ENCODE peak calls at places on chromosomes 12 and 14, in four cellular contexts. R is AG09309, M is astrocyte of the spinal cord, P is hepatocyte. G is an unnamed sample.

GRCh38 chr12:112970391-112970790 is 7.9 kb upstream of the OAS2 start:
- DNase-seq in R (no peak), M (no peak), P (no peak), G (no peak)

GRCh38 chr12:54029529-54030441 is 1.5 kb downstream of the HOXC6 start:
- DNase-seq in R (no peak), M (no peak), P (no peak), G (peak; percentile 77)

GRCh38 chr14:96754845-96755184 is 42.4 kb upstream of the VRK1 start:
- DNase-seq in R (no peak), M (no peak), P (no peak), G (peak; percentile 69)

GRCh38 chr14:22541721-22542120 is 47.3 kb downstream of the DAD1 start:
- DNase-seq in R (no peak), M (no peak), P (no peak), G (no peak)

GRCh38 chr14:92596328-92596943 is 82.9 kb downstream of the RIN3 start:
- DNase-seq in R (no peak), M (no peak), P (no peak), G (peak; percentile 58)

GRCh38 chr12:66438601-66439000 is 136.3 kb downstream of the HELB start:
- DNase-seq in R (no peak), M (peak; percentile 42), P (no peak), G (no peak)

GRCh38 chr12:51269174-51270066 is 795 bp downstream of the SMAGP start:
- DNase-seq in R (no peak), M (peak; percentile 39), P (peak; percentile 85), G (peak; percentile 90)

GRCh38 chr12:31118831-31119530 is 45.3 kb downstream of the DDX11 start:
- DNase-seq in R (no peak), M (no peak), P (peak; percentile 69), G (peak; percentile 87)

GRCh38 chr14:31336646-31337045 is 83.7 kb downstream of the HEATR5A start:
- DNase-seq in R (no peak), M (no peak), P (no peak), G (no peak)

GRCh38 chr12:43425361-43425760 is 126.6 kb downstream of the ADAMTS20 start:
- DNase-seq in R (no peak), M (no peak), P (no peak), G (no peak)

GRCh38 chr14:64502476-64503183 is 1.0 kb downstream of the ZBTB25 start:
- DNase-seq in R (no peak), M (no peak), P (peak; percentile 55), G (peak; percentile 31)

GRCh38 chr12:112046003-112046402 is 32.8 kb downstream of the ERP29 start:
- DNase-seq in R (no peak), M (no peak), P (no peak), G (no peak)

GRCh38 chr14:66070542-66071319 is 415.4 kb upstream of the CCDC196 start:
- DNase-seq in R (no peak), M (peak; percentile 7), P (peak; percentile 58), G (peak; percentile 86)

GRCh38 chr14:45970589-45970988 is 681.0 kb downstream of the RPL10L start:
- DNase-seq in R (no peak), M (no peak), P (no peak), G (no peak)

GRCh38 chr14:34851395-34851794 is 23.8 kb downstream of the BAZ1A start:
- DNase-seq in R (no peak), M (peak; percentile 38), P (no peak), G (no peak)

GRCh38 chr12:57754411-57755193 is at the start of gene MARCHF9:
- DNase-seq in R (no peak), M (no peak), P (peak; percentile 89), G (peak; percentile 94)

GRCh38 chr14:74859757-74860156 is 16.2 kb downstream of the PROX2 start:
- DNase-seq in R (no peak), M (no peak), P (no peak), G (no peak)

GRCh38 chr14:100872241-100872640 is 31.3 kb downstream of the RTL1 start:
- DNase-seq in R (no peak), M (peak; percentile 17), P (no peak), G (no peak)

GRCh38 chr14:77217551-77217950 is 36.0 kb downstream of the TMEM63C start:
- DNase-seq in R (no peak), M (no peak), P (no peak), G (no peak)

GRCh38 chr12:3293446-3294161 is 197.4 kb upstream of the PRMT8 start:
- DNase-seq in R (no peak), M (no peak), P (no peak), G (no peak)

GRCh38 chr12:11879306-11879705 is 191.4 kb upstream of the BCL2L14 start:
- DNase-seq in R (peak; percentile 28), M (peak; percentile 68), P (no peak), G (no peak)

GRCh38 chr12:93148412-93148811 is 219.3 kb upstream of the EEA1 start:
- DNase-seq in R (no peak), M (no peak), P (no peak), G (no peak)

GRCh38 chr12:102958073-102958829 is 777 bp downstream of the ASCL1 start:
- DNase-seq in R (no peak), M (peak; percentile 27), P (peak; percentile 60), G (peak; percentile 87)

GRCh38 chr12:93402333-93403311 is 24.9 kb downstream of the NUDT4 start:
- DNase-seq in R (no peak), M (no peak), P (no peak), G (no peak)

GRCh38 chr12:91722072-91722471 is 423.6 kb downstream of the BTG1 start:
- DNase-seq in R (no peak), M (no peak), P (no peak), G (no peak)

DNA sequence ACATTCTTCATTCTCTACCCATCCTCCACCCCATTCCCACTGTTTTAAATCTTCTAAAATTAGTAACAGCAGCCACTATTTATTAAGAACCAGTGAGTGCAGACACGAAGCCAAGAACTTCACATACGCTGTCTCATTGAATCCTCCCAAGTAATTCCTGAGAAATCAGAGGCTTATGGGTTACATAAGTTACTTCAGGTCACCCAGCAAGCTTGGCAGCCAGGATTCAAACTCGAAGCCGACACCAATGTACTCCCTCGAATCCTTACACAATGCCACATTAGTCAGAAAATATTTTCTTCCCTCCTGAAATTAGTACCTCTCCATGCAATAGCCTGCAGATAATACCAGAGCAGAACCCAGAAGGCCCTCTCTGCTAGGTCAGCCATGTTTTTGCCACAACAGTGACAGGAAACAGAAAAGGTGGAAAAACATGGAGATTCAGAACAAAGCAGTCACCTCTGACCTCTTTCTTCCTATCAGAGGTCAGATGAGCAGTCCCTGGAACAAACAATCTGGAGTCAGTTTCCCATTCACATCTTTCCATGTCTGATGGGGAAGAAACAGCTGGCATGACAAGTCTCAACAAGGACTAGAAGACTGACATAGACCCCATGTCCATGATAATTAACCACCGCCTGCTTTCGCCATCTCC is 16.4 kb downstream of the NID2 start:
- DNase-seq in R (peak; percentile 89), M (no peak), P (no peak), G (no peak)
- H3K4me3 ChIP-seq in R (no peak overlapping the region), M (no peak overlapping the region), P (no peak overlapping the region), G (no peak overlapping the region)

DNA sequence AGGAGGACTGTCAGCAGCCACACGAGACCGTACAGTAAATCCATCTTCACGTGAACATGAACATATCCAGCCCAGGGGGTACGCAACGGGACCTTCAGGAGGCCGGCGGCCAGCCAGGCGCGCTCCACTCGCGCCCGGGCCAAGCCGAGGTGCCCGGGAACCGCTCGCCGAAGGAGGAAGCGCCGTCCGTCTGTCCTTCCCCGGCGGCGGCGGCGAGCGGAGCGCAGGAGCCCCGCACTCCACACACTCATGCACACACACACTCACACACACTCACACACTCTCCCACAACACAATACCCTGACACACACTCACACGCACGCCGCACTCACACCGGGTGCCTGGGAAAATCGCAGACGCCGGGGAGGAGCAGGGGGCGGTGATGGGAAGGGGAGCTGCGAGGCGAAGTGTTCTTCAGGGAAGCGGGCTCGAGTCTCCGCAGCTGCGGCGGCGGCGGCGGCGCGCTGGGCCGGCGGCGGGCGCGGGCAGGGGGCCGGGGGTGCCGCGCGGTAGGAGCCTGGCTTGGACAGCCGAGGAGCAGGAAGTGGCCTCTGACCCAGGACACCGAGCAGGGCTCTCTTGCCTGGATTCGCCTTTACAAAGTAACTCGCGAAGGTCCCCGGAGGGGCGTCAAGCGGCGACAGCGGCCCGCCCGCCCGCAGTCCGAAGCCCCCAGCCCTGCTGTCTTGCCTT is 713 bp downstream of the MDGA2 start:
- DNase-seq in R (no peak), M (peak; percentile 0), P (peak; percentile 22), G (peak; percentile 79)
- H3K4me3 ChIP-seq in R (no peak overlapping the region), M (peak overlapping the region; percentile 23), P (peak overlapping the region; percentile 58), G (peak overlapping the region; percentile 71)

DNA sequence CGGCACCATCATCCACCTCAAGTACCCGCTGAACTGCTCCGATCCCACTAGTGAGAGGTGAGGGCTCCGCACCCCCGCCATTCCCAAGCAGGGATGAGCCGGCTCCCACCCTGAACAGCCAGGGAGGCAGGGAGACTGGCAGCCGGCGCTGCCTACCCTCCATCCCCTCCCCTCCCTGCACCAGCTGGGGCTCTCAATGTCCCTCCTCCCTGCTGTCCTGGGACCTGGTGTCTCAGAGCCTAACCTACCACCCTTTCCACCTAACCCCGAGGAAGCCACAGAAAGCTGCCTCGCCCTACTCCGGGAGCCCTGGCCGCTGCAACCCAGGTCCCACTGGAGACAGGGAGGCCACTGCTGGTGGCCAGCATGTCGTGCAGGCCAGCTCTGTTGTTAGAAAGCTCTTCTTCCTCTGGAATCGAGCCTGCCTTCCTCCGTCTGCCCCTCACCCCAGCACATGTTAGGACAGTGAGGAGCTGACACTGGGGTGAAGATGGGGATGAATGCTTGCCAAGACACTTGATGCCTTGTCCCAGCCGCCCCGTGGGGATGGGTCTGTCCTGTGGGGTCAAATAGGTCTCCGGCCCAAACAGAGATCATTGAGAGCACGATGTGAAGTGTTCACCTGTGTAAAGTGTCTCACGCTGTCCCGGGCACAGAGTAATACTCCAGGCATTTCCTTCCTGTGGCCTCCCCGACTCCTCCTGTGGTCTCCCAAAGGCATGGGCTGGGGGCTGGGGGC is 1.1 kb downstream of the PTPN6 start:
- DNase-seq in R (no peak), M (no peak), P (no peak), G (no peak)
- H3K4me3 ChIP-seq in R (no peak overlapping the region), M (no peak overlapping the region), P (no peak overlapping the region), G (no peak overlapping the region)

GRCh38 chr14:61570188-61570960 is 124.9 kb upstream of the HIF1A start:
- DNase-seq in R (no peak), M (no peak), P (no peak), G (no peak)
- H3K4me3 ChIP-seq in R (no peak overlapping the region), M (no peak overlapping the region), P (no peak overlapping the region), G (no peak overlapping the region)

GRCh38 chr12:110743571-110744093 is 941 bp upstream of the PPP1CC start:
- DNase-seq in R (no peak), M (no peak), P (peak; percentile 65), G (peak; percentile 48)
- H3K4me3 ChIP-seq in R (no peak overlapping the region), M (peak overlapping the region; percentile 67), P (peak overlapping the region; percentile 53), G (peak overlapping the region; percentile 48)

DNA sequence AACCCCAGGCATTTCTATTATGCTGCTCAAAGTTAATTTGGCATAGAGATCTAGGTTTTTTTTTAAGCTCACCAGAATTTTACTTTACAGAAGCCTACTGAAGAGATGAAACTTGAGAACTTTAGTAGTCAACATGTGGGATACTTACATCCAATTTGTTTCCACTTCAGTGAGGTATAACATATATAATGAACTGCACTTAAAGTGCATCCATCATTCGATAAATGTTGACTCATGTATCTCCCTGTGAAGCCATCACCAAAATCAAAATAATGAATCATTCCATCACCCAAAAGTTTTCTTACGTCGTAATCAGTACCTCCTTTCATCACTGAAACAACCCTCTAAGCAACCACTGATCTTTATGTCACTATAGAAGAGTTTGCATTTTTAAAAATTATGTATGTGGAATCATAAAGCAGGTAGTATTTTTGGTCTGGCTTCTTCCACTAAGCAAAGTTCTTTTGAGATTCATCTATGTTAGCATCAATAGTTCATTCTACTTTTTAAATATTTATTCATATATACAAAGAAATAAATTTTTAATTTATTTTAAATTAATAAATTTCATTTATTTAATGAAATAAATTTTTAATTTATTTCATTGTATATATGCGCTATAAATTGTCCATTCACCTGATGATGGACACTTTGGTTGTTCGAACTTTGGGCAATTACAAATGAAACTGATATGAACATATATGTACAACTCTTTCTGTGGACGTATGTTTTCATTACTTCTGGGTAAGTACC is 2.0 kb upstream of the CPNE8 start:
- DNase-seq in R (no peak), M (no peak), P (no peak), G (no peak)
- H3K4me3 ChIP-seq in R (peak overlapping the region; percentile 70), M (peak overlapping the region; percentile 55), P (peak overlapping the region; percentile 53), G (peak overlapping the region; percentile 90)

G was measured in H7.